ENCODE peak calls at places on chromosomes 4 and X, in eight cellular contexts. R is AG10803, C is MM.1S, F is kidney, M is A673, N is cardiac muscle cell, X is astrocyte of the cerebellum, T is GM06990. A is an unnamed sample.

GRCh38 chrX:56802921-56803848 is 74.1 kb downstream of the NBDY start:
- DNase-seq in R (peak), M (peak), T (peak), F (peak), C (peak), N (peak), X (peak), A (peak)

GRCh38 chr4:145183581-145183980 is 3.2 kb upstream of the OTUD4 start:
- DNase-seq in F (no peak), C (no peak), M (no peak), T (no peak), R (no peak), N (no peak), X (no peak), A (no peak)

GRCh38 chr4:54553001-54553400 is 104.8 kb upstream of the KIT start:
- DNase-seq in T (no peak), X (no peak), M (no peak), R (peak), F (no peak), C (no peak), N (no peak), A (peak)

GRCh38 chrX:112851161-112851779 is 10.6 kb upstream of the AMOT start:
- DNase-seq in F (no peak), C (peak), N (no peak), M (no peak), T (peak), X (no peak), R (no peak), A (no peak)

GRCh38 chr4:1009647-1010521 is 1.5 kb upstream of the FGFRL1 start:
- DNase-seq in M (peak), N (peak), R (peak), C (no peak), X (no peak), F (peak), T (peak), A (peak)

GRCh38 chr4:26069218-26069617 is 155.2 kb downstream of the SMIM20 start:
- DNase-seq in N (peak), R (no peak), M (peak), C (no peak), X (no peak), F (no peak), T (no peak), A (peak)

GRCh38 chrX:46260502-46260901 is 284.7 kb downstream of the ZNF674 start:
- DNase-seq in T (no peak), R (no peak), X (no peak), M (no peak), N (no peak), C (no peak), F (no peak), A (no peak)

GRCh38 chr4:3402409-3403103 is 39.2 kb upstream of the HGFAC start:
- DNase-seq in R (peak), N (no peak), C (no peak), T (no peak), X (peak), F (no peak), M (no peak), A (peak)

GRCh38 chrX:10190367-10190766 is 33.6 kb downstream of the CLCN4 start:
- DNase-seq in M (peak), R (peak), X (peak), F (no peak), T (no peak), C (peak), N (peak), A (peak)

GRCh38 chr4:11589676-11590075 is 161.0 kb upstream of the HS3ST1 start:
- DNase-seq in X (no peak), M (no peak), N (peak), R (no peak), F (no peak), T (no peak), C (no peak), A (peak)

GRCh38 chr4:8376361-8377102 is 64.0 kb downstream of the ACOX3 start:
- DNase-seq in T (no peak), M (peak), N (no peak), X (no peak), C (no peak), R (no peak), F (peak), A (peak)

GRCh38 chr4:7805533-7806079 is 134.1 kb downstream of the AFAP1 start:
- DNase-seq in N (peak), M (peak), C (no peak), X (peak), F (peak), R (peak), T (no peak), A (peak)

GRCh38 chr4:15976456-15977096 is 13.6 kb upstream of the FGFBP2 start:
- DNase-seq in C (no peak), X (no peak), M (peak), F (no peak), R (no peak), T (no peak), N (peak), A (peak)

GRCh38 chr4:48033825-48034413 is 17.3 kb downstream of the NIPAL1 start:
- DNase-seq in T (peak), R (no peak), C (peak), M (peak), N (peak), X (no peak), F (no peak), A (peak)

GRCh38 chr4:138188406-138189084 is 53.6 kb downstream of the SLC7A11 start:
- DNase-seq in T (no peak), F (no peak), M (no peak), R (no peak), N (no peak), X (no peak), C (no peak), A (no peak)

GRCh38 chr4:128823025-128823661 is 13.6 kb downstream of the JADE1 start:
- DNase-seq in F (no peak), C (no peak), R (peak), X (peak), M (peak), N (peak), T (no peak), A (peak)

GRCh38 chrX:79130857-79131256 is 13.6 kb upstream of the GPR174 start:
- DNase-seq in F (no peak), T (no peak), X (no peak), C (no peak), N (no peak), M (no peak), R (no peak), A (no peak)

GRCh38 chr4:2836391-2836859 is 7.2 kb upstream of the ADD1 start:
- DNase-seq in N (no peak), X (no peak), M (no peak), R (no peak), T (no peak), C (no peak), F (peak), A (no peak)

GRCh38 chrX:141652315-141652714 is 46.2 kb downstream of the SPANXD start:
- DNase-seq in T (no peak), X (no peak), N (no peak), F (no peak), M (no peak), C (no peak), R (no peak), A (no peak)

GRCh38 chrX:115563633-115564182 is 2.7 kb downstream of the PLS3 start:
- DNase-seq in N (no peak), R (no peak), F (no peak), C (no peak), M (no peak), T (peak), X (no peak), A (peak)

GRCh38 chr4:35541146-35541887 is 703.0 kb downstream of the ARAP2 start:
- DNase-seq in T (no peak), R (no peak), C (no peak), N (no peak), M (no peak), X (no peak), F (peak), A (no peak)

DNA sequence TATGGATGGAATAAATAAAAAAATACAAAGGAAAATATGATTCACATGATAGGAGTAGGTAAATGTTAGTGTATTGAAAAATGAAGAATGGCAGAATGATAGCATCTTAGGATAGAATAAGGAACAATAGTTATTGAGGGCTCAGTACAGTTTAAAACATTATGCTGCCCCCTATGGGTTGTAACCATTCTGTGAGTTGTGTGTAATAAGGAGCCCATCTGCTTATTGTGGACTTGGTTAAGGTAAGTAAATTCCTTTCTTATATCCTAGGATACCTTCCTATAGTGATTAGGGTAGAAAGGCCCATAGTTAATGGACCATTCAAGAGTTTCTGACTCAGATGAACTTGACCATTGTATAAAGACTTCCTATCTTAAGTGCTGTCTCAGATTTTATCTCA is 195.8 kb downstream of the PDHA2 start:
- DNase-seq in T (no peak), C (peak), M (peak), X (no peak), N (peak), F (no peak), R (no peak), A (peak)
- TF ChIP-seq CTCF in T (peak), C (peak), M (peak), X (peak), N (peak), F (peak), R (no peak), A (peak)

DNA sequence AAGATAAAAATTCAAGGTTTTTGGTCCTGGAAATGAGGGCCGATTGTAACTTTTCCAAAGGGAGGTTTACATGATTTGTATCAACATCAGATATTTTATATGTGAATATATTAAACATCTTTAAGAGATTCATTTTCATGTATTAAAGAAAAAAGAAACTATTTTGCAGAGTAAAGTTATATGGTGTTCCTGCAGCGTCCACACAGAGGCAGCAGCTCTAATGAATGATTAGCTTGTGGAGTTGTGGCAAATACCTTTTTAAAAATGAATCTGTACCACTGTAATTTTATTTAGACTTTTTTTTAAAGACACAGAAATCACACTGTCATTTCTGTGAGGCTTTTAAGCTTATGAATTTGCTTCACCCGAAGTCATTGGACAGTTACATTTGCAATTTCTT is 25.6 kb upstream of the FHDC1 start:
- DNase-seq in F (no peak), C (no peak), X (no peak), N (no peak), T (no peak), M (no peak), R (no peak), A (no peak)
- H3K4me3 ChIP-seq in F (no peak), C (no peak), X (no peak), N (no peak), T (no peak), M (no peak), R (no peak), A (no peak)

GRCh38 chr4:24413311-24413784 is 171.0 kb downstream of the DHX15 start:
- DNase-seq in R (no peak), X (no peak), F (no peak), C (no peak), T (no peak), N (peak), M (no peak), A (no peak)
- TF ChIP-seq CTCF in R (no peak), X (no peak), F (no peak), C (no peak), T (no peak), N (no peak), M (no peak), A (no peak)

GRCh38 chr4:146637853-146638800 is 566 bp upstream of the POU4F2 start:
- DNase-seq in M (peak), T (no peak), X (no peak), R (no peak), N (no peak), C (no peak), F (no peak), A (no peak)

GRCh38 chr4:146640021-146640425 is 1.3 kb downstream of the POU4F2 start:
- DNase-seq in M (no peak), F (no peak), N (no peak), X (no peak), T (no peak), R (no peak), C (no peak), A (no peak)

GRCh38 chr4:146639414-146639814 is 721 bp downstream of the POU4F2 start:
- DNase-seq in T (no peak), F (no peak), X (no peak), C (no peak), N (no peak), M (no peak), R (no peak), A (no peak)

GRCh38 chr4:146640459-146641061 is 1.9 kb downstream of the POU4F2 start:
- DNase-seq in N (no peak), C (no peak), T (no peak), X (no peak), R (no peak), F (no peak), M (no peak), A (no peak)

DNA sequence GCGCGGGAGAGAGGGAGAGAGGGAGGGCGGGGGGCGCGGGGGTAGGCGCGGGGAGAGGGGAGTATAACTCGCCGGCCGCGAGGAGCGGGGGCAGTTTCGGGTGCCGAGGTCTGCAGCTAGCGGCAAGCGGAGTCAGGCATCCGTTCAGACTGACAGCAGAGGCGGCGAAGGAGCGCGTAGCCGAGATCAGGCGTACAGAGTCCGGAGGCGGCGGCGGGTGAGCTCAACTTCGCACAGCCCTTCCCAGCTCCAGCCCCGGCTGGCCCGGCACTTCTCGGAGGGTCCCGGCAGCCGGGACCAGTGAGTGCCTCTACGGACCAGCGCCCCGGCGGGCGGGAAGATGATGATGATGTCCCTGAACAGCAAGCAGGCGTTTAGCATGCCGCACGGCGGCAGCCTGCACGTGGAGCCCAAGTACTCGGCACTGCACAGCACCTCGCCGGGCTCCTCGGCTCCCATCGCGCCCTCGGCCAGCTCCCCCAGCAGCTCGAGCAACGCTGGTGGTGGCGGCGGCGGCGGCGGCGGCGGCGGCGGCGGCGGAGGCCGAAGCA is at the start of gene POU4F2:
- DNase-seq in R (peak), T (no peak), F (no peak), X (no peak), N (peak), M (peak), C (no peak), A (peak)
- H3K4me3 ChIP-seq in R (peak), T (no peak), F (no peak), X (peak), N (peak), M (peak), C (no peak), A (peak)

DNA sequence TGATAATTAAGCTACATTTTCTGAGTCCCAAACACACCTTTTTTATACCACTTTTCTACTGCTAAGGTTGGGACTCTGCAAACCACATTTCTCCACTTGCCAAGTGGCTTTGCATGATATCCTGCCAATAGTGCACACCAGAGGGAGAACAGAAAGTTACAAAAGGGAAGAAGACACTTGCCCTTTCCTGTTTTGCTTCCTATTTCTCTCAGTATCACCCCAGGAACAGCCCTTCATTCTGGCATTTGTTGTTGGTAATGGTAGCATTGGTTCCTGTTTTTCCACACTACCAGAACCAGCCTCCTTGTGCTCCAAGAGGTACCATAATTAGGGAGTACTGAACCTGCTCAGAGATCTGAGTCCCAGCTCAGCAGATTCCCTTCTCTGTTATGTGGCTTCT is 87.1 kb downstream of the HDX start:
- DNase-seq in F (no peak), C (no peak), R (no peak), N (no peak), X (no peak), T (no peak), M (no peak), A (no peak)
- TF ChIP-seq CTCF in F (no peak), C (no peak), R (no peak), N (no peak), X (no peak), T (no peak), M (no peak), A (no peak)

GRCh38 chrX:103357871-103358270 is 1.6 kb downstream of the TCEAL9 start:
- DNase-seq in N (no peak), R (no peak), C (no peak), T (no peak), F (no peak), M (no peak), X (no peak), A (no peak)
- H3K4me3 ChIP-seq in N (peak), R (peak), C (no peak), T (no peak), F (peak), M (peak), X (peak), A (peak)

GRCh38 chr4:5824635-5825034 is 68.3 kb downstream of the CRMP1 start:
- DNase-seq in T (no peak), N (peak), R (peak), F (no peak), M (peak), C (peak), X (peak), A (peak)
- TF ChIP-seq CTCF in T (peak), N (peak), R (peak), F (peak), M (peak), C (peak), X (peak), A (peak)

GRCh38 chr4:76342803-76343202 is 36.3 kb downstream of the STBD1 start:
- DNase-seq in N (no peak), T (no peak), R (no peak), M (no peak), F (no peak), C (no peak), X (no peak), A (no peak)
- H3K4me3 ChIP-seq in N (no peak), T (no peak), R (no peak), M (no peak), F (no peak), C (no peak), X (no peak), A (no peak)

GRCh38 chr4:87033902-87034301 is 99.1 kb downstream of the AFF1 start:
- DNase-seq in R (no peak), F (no peak), M (no peak), C (no peak), N (no peak), X (no peak), T (no peak), A (no peak)
- TF ChIP-seq CTCF in R (no peak), F (no peak), M (no peak), C (no peak), N (no peak), X (no peak), T (no peak), A (peak)

A was measured in choroid plexus epithelial cell.